ENCODE peak calls at places on chromosome 14, in five cellular contexts. One of them, this sample, is unnamed.

GRCh38 chr14:105026789-105027563 is 6.1 kb upstream of the CDCA4 start:
- DNase-seq in stimulated activated CD4-positive, alpha-beta T cell treated with anti-CD3 and anti-CD28 coated beads, Interleukin-4, amount 100 ng/mL, for 48 hours: no peak
- DNase-seq in foreskin fibroblast: peak
- DNase-seq in activated naive CD4-positive, alpha-beta T cell treated with anti-CD3 and anti-CD28 coated beads for 36 hours: no peak
- DNase-seq in pons: no peak
- DNase-seq in this sample: peak

GRCh38 chr14:69317780-69318179 is 57.8 kb downstream of the GALNT16 start:
- DNase-seq in stimulated activated CD4-positive, alpha-beta T cell treated with anti-CD3 and anti-CD28 coated beads, Interleukin-4, amount 100 ng/mL, for 48 hours: no peak
- DNase-seq in foreskin fibroblast: peak
- DNase-seq in activated naive CD4-positive, alpha-beta T cell treated with anti-CD3 and anti-CD28 coated beads for 36 hours: no peak
- DNase-seq in pons: no peak
- DNase-seq in this sample: peak

GRCh38 chr14:54942913-54943312 is 40.3 kb upstream of the GCH1 start:
- DNase-seq in stimulated activated CD4-positive, alpha-beta T cell treated with anti-CD3 and anti-CD28 coated beads, Interleukin-4, amount 100 ng/mL, for 48 hours: no peak
- DNase-seq in foreskin fibroblast: no peak
- DNase-seq in activated naive CD4-positive, alpha-beta T cell treated with anti-CD3 and anti-CD28 coated beads for 36 hours: no peak
- DNase-seq in pons: peak
- DNase-seq in this sample: no peak

GRCh38 chr14:99601301-99601945 is 2.6 kb downstream of the CCDC85C start:
- DNase-seq in stimulated activated CD4-positive, alpha-beta T cell treated with anti-CD3 and anti-CD28 coated beads, Interleukin-4, amount 100 ng/mL, for 48 hours: no peak
- DNase-seq in foreskin fibroblast: no peak
- DNase-seq in activated naive CD4-positive, alpha-beta T cell treated with anti-CD3 and anti-CD28 coated beads for 36 hours: no peak
- DNase-seq in pons: peak
- DNase-seq in this sample: peak

GRCh38 chr14:64942531-64943111 is at the start of gene GPX2:
- DNase-seq in stimulated activated CD4-positive, alpha-beta T cell treated with anti-CD3 and anti-CD28 coated beads, Interleukin-4, amount 100 ng/mL, for 48 hours: no peak
- DNase-seq in foreskin fibroblast: no peak
- DNase-seq in activated naive CD4-positive, alpha-beta T cell treated with anti-CD3 and anti-CD28 coated beads for 36 hours: no peak
- DNase-seq in pons: no peak
- DNase-seq in this sample: no peak

GRCh38 chr14:55153951-55154350 is 24.9 kb downstream of the LGALS3 start:
- DNase-seq in stimulated activated CD4-positive, alpha-beta T cell treated with anti-CD3 and anti-CD28 coated beads, Interleukin-4, amount 100 ng/mL, for 48 hours: no peak
- DNase-seq in foreskin fibroblast: no peak
- DNase-seq in activated naive CD4-positive, alpha-beta T cell treated with anti-CD3 and anti-CD28 coated beads for 36 hours: no peak
- DNase-seq in pons: no peak
- DNase-seq in this sample: no peak

GRCh38 chr14:94768521-94769412 is 1.1 kb downstream of the GSC start:
- DNase-seq in stimulated activated CD4-positive, alpha-beta T cell treated with anti-CD3 and anti-CD28 coated beads, Interleukin-4, amount 100 ng/mL, for 48 hours: no peak
- DNase-seq in foreskin fibroblast: no peak
- DNase-seq in activated naive CD4-positive, alpha-beta T cell treated with anti-CD3 and anti-CD28 coated beads for 36 hours: peak
- DNase-seq in pons: no peak
- DNase-seq in this sample: no peak

GRCh38 chr14:36553650-36554260 is 28.7 kb downstream of the NKX2-8 start:
- DNase-seq in stimulated activated CD4-positive, alpha-beta T cell treated with anti-CD3 and anti-CD28 coated beads, Interleukin-4, amount 100 ng/mL, for 48 hours: no peak
- DNase-seq in foreskin fibroblast: peak
- DNase-seq in activated naive CD4-positive, alpha-beta T cell treated with anti-CD3 and anti-CD28 coated beads for 36 hours: peak
- DNase-seq in pons: peak
- DNase-seq in this sample: peak

GRCh38 chr14:104001003-104001402 is 58.7 kb upstream of the RD3L start:
- DNase-seq in stimulated activated CD4-positive, alpha-beta T cell treated with anti-CD3 and anti-CD28 coated beads, Interleukin-4, amount 100 ng/mL, for 48 hours: no peak
- DNase-seq in foreskin fibroblast: no peak
- DNase-seq in activated naive CD4-positive, alpha-beta T cell treated with anti-CD3 and anti-CD28 coated beads for 36 hours: peak
- DNase-seq in pons: no peak
- DNase-seq in this sample: no peak

GRCh38 chr14:21264025-21264801 is 5.0 kb downstream of the HNRNPC start:
- DNase-seq in stimulated activated CD4-positive, alpha-beta T cell treated with anti-CD3 and anti-CD28 coated beads, Interleukin-4, amount 100 ng/mL, for 48 hours: no peak
- DNase-seq in foreskin fibroblast: peak
- DNase-seq in activated naive CD4-positive, alpha-beta T cell treated with anti-CD3 and anti-CD28 coated beads for 36 hours: no peak
- DNase-seq in pons: no peak
- DNase-seq in this sample: peak

GRCh38 chr14:104366931-104367810 is 212.4 kb upstream of the C14orf180 start:
- DNase-seq in stimulated activated CD4-positive, alpha-beta T cell treated with anti-CD3 and anti-CD28 coated beads, Interleukin-4, amount 100 ng/mL, for 48 hours: no peak
- DNase-seq in foreskin fibroblast: no peak
- DNase-seq in activated naive CD4-positive, alpha-beta T cell treated with anti-CD3 and anti-CD28 coated beads for 36 hours: no peak
- DNase-seq in pons: no peak
- DNase-seq in this sample: no peak

GRCh38 chr14:44732144-44732543 is 225.1 kb upstream of the FSCB start:
- DNase-seq in stimulated activated CD4-positive, alpha-beta T cell treated with anti-CD3 and anti-CD28 coated beads, Interleukin-4, amount 100 ng/mL, for 48 hours: no peak
- DNase-seq in foreskin fibroblast: no peak
- DNase-seq in activated naive CD4-positive, alpha-beta T cell treated with anti-CD3 and anti-CD28 coated beads for 36 hours: no peak
- DNase-seq in pons: no peak
- DNase-seq in this sample: no peak

GRCh38 chr14:74886001-74886400 is 4.3 kb downstream of the DLST start:
- DNase-seq in stimulated activated CD4-positive, alpha-beta T cell treated with anti-CD3 and anti-CD28 coated beads, Interleukin-4, amount 100 ng/mL, for 48 hours: no peak
- DNase-seq in foreskin fibroblast: peak
- DNase-seq in activated naive CD4-positive, alpha-beta T cell treated with anti-CD3 and anti-CD28 coated beads for 36 hours: no peak
- DNase-seq in pons: no peak
- DNase-seq in this sample: peak

GRCh38 chr14:68137704-68138619 is 318.4 kb downstream of the RAD51B start:
- DNase-seq in stimulated activated CD4-positive, alpha-beta T cell treated with anti-CD3 and anti-CD28 coated beads, Interleukin-4, amount 100 ng/mL, for 48 hours: peak
- DNase-seq in foreskin fibroblast: peak
- DNase-seq in activated naive CD4-positive, alpha-beta T cell treated with anti-CD3 and anti-CD28 coated beads for 36 hours: peak
- DNase-seq in pons: peak
- DNase-seq in this sample: peak

GRCh38 chr14:88002421-88002820 is 2.5 kb upstream of the GPR65 start:
- DNase-seq in stimulated activated CD4-positive, alpha-beta T cell treated with anti-CD3 and anti-CD28 coated beads, Interleukin-4, amount 100 ng/mL, for 48 hours: no peak
- DNase-seq in foreskin fibroblast: no peak
- DNase-seq in activated naive CD4-positive, alpha-beta T cell treated with anti-CD3 and anti-CD28 coated beads for 36 hours: peak
- DNase-seq in pons: no peak
- DNase-seq in this sample: no peak

GRCh38 chr14:56119221-56119967 is 1.2 kb downstream of the PELI2 start:
- DNase-seq in stimulated activated CD4-positive, alpha-beta T cell treated with anti-CD3 and anti-CD28 coated beads, Interleukin-4, amount 100 ng/mL, for 48 hours: peak
- DNase-seq in foreskin fibroblast: no peak
- DNase-seq in activated naive CD4-positive, alpha-beta T cell treated with anti-CD3 and anti-CD28 coated beads for 36 hours: peak
- DNase-seq in pons: peak
- DNase-seq in this sample: peak

GRCh38 chr14:22837750-22838538 is 1.6 kb downstream of the MMP14 start:
- DNase-seq in stimulated activated CD4-positive, alpha-beta T cell treated with anti-CD3 and anti-CD28 coated beads, Interleukin-4, amount 100 ng/mL, for 48 hours: no peak
- DNase-seq in foreskin fibroblast: no peak
- DNase-seq in activated naive CD4-positive, alpha-beta T cell treated with anti-CD3 and anti-CD28 coated beads for 36 hours: no peak
- DNase-seq in pons: no peak
- DNase-seq in this sample: peak

GRCh38 chr14:74400328-74400727 is 25.7 kb downstream of the SYNDIG1L start:
- DNase-seq in stimulated activated CD4-positive, alpha-beta T cell treated with anti-CD3 and anti-CD28 coated beads, Interleukin-4, amount 100 ng/mL, for 48 hours: no peak
- DNase-seq in foreskin fibroblast: peak
- DNase-seq in activated naive CD4-positive, alpha-beta T cell treated with anti-CD3 and anti-CD28 coated beads for 36 hours: no peak
- DNase-seq in pons: no peak
- DNase-seq in this sample: peak

GRCh38 chr14:23379331-23380196 is 2.7 kb downstream of the CMTM5 start:
- DNase-seq in stimulated activated CD4-positive, alpha-beta T cell treated with anti-CD3 and anti-CD28 coated beads, Interleukin-4, amount 100 ng/mL, for 48 hours: peak
- DNase-seq in foreskin fibroblast: peak
- DNase-seq in activated naive CD4-positive, alpha-beta T cell treated with anti-CD3 and anti-CD28 coated beads for 36 hours: peak
- DNase-seq in pons: peak
- DNase-seq in this sample: peak

GRCh38 chr14:93105362-93105761 is 10.4 kb downstream of the ITPK1 start:
- DNase-seq in stimulated activated CD4-positive, alpha-beta T cell treated with anti-CD3 and anti-CD28 coated beads, Interleukin-4, amount 100 ng/mL, for 48 hours: no peak
- DNase-seq in foreskin fibroblast: peak
- DNase-seq in activated naive CD4-positive, alpha-beta T cell treated with anti-CD3 and anti-CD28 coated beads for 36 hours: no peak
- DNase-seq in pons: peak
- DNase-seq in this sample: peak

GRCh38 chr14:53161758-53162512 is 8.8 kb upstream of the DDHD1 start:
- DNase-seq in stimulated activated CD4-positive, alpha-beta T cell treated with anti-CD3 and anti-CD28 coated beads, Interleukin-4, amount 100 ng/mL, for 48 hours: no peak
- DNase-seq in foreskin fibroblast: no peak
- DNase-seq in activated naive CD4-positive, alpha-beta T cell treated with anti-CD3 and anti-CD28 coated beads for 36 hours: no peak
- DNase-seq in pons: no peak
- DNase-seq in this sample: no peak

GRCh38 chr14:39374846-39375245 is 57.4 kb downstream of the FBXO33 start:
- DNase-seq in stimulated activated CD4-positive, alpha-beta T cell treated with anti-CD3 and anti-CD28 coated beads, Interleukin-4, amount 100 ng/mL, for 48 hours: no peak
- DNase-seq in foreskin fibroblast: peak
- DNase-seq in activated naive CD4-positive, alpha-beta T cell treated with anti-CD3 and anti-CD28 coated beads for 36 hours: no peak
- DNase-seq in pons: no peak
- DNase-seq in this sample: peak

GRCh38 chr14:92668266-92668973 is 80.0 kb downstream of the LGMN start:
- DNase-seq in stimulated activated CD4-positive, alpha-beta T cell treated with anti-CD3 and anti-CD28 coated beads, Interleukin-4, amount 100 ng/mL, for 48 hours: no peak
- DNase-seq in foreskin fibroblast: no peak
- DNase-seq in activated naive CD4-positive, alpha-beta T cell treated with anti-CD3 and anti-CD28 coated beads for 36 hours: no peak
- DNase-seq in pons: no peak
- DNase-seq in this sample: no peak

GRCh38 chr14:26163761-26164160 is 434.1 kb downstream of the NOVA1 start:
- DNase-seq in stimulated activated CD4-positive, alpha-beta T cell treated with anti-CD3 and anti-CD28 coated beads, Interleukin-4, amount 100 ng/mL, for 48 hours: no peak
- DNase-seq in foreskin fibroblast: no peak
- DNase-seq in activated naive CD4-positive, alpha-beta T cell treated with anti-CD3 and anti-CD28 coated beads for 36 hours: no peak
- DNase-seq in pons: peak
- DNase-seq in this sample: peak